ENCODE peak calls at places on chromosome 22, in seven cellular contexts. M is cardiac fibroblast, S is GM12865, N is progenitor cell of endocrine pancreas, H is bronchial epithelial cell, Q is thyroid gland, Z is kidney epithelial cell. G is an unnamed sample.
A peak's percentile ranks its signal among the peaks of the same experiment; 100 is the strongest.

GRCh38 chr22:42356547-42356946 is 75.7 kb downstream of the NFAM1 start:
- DNase-seq in H (no peak), Z (no peak), Q (no peak), M (no peak), N (no peak), S (peak; percentile 56), G (no peak)

GRCh38 chr22:38754247-38755154 is 1.3 kb downstream of the SUN2 start:
- DNase-seq in N (no peak), S (peak; percentile 65), Q (peak; percentile 77), M (peak; percentile 56), H (peak; percentile 73), Z (no peak), G (peak; percentile 18)

GRCh38 chr22:38454361-38455062 is 487 bp downstream of the KCNJ4 start:
- DNase-seq in N (no peak), H (no peak), M (no peak), S (peak; percentile 68), Q (peak; percentile 9), Z (no peak), G (no peak)

GRCh38 chr22:47192106-47192650 is 429.7 kb downstream of the TBC1D22A start:
- DNase-seq in Q (peak; percentile 34), M (no peak), Z (no peak), S (no peak), H (no peak), N (no peak), G (no peak)

GRCh38 chr22:36781656-36782627 is 6.0 kb upstream of the IFT27 start:
- DNase-seq in Z (peak; percentile 47), S (peak; percentile 83), M (peak; percentile 93), H (peak; percentile 68), Q (peak; percentile 77), N (peak; percentile 83), G (peak; percentile 88)

GRCh38 chr22:31230871-31231621 is 18.9 kb downstream of the LIMK2 start:
- DNase-seq in H (peak; percentile 54), S (peak; percentile 73), Q (peak; percentile 68), N (peak; percentile 21), M (peak; percentile 75), Z (no peak), G (peak; percentile 53)

GRCh38 chr22:29060251-29060650 is 1.4 kb downstream of the C22orf31 start:
- DNase-seq in M (no peak), Q (no peak), S (no peak), N (no peak), H (no peak), Z (no peak), G (no peak)

GRCh38 chr22:38448945-38449745 is 5.9 kb downstream of the KCNJ4 start:
- DNase-seq in Q (no peak), M (no peak), S (no peak), N (no peak), H (no peak), Z (no peak), G (no peak)

GRCh38 chr22:37765953-37766566 is 41.7 kb upstream of the GCAT start:
- DNase-seq in N (no peak), Z (no peak), S (no peak), Q (no peak), H (no peak), M (no peak), G (no peak)

GRCh38 chr22:40121463-40121862 is 56.3 kb upstream of the TNRC6B start:
- DNase-seq in N (no peak), M (no peak), S (no peak), Q (no peak), Z (no peak), H (no peak), G (no peak)

GRCh38 chr22:35921777-35922176 is 106.8 kb downstream of the RBFOX2 start:
- DNase-seq in N (no peak), S (peak; percentile 74), M (peak; percentile 95), H (peak; percentile 88), Z (peak; percentile 66), Q (peak; percentile 66), G (peak; percentile 88)

GRCh38 chr22:19942071-19942885 is 660 bp upstream of the TXNRD2 start:
- DNase-seq in H (no peak), Z (no peak), S (peak; percentile 51), N (no peak), Q (peak; percentile 48), M (peak; percentile 76), G (peak; percentile 66)

GRCh38 chr22:39469681-39470461 is 13.1 kb downstream of the MGAT3 start:
- DNase-seq in Q (no peak), S (no peak), Z (no peak), M (no peak), N (no peak), H (no peak), G (no peak)

DNA sequence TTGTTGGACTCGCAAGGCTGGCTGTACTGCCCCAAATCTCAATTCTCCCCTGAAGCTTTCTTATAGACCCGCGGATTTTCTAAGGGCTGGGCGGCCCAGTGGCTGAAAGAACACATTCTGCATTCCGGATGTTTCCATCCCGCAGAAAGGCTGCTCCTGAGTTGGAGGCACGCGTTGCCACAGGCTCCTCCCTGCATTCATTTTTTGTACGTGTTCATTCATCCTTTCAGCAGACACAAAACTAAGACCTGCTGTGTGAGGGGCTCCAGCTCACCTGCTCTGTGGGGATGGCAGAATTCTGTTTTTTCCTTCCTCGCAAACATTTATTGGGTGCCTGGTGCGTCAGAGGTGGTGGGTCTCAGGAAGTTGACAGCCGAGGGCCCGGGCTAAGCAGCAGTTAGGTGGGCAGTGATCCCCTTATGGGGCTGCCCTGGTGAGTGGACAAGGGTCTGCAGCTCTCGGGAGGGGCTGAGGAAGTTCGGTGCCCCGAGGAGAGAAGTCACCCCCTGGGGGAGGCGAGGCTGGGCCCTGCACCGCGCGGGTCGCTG is 23.7 kb downstream of the SHANK3 start:
- DNase-seq in M (no peak), Z (no peak), N (no peak), H (peak; percentile 28), S (no peak), Q (no peak), G (no peak)
- TF ChIP-seq CTCF in M (no peak), Z (no peak), N (no peak), H (no peak), S (no peak), Q (no peak), G (no peak)

DNA sequence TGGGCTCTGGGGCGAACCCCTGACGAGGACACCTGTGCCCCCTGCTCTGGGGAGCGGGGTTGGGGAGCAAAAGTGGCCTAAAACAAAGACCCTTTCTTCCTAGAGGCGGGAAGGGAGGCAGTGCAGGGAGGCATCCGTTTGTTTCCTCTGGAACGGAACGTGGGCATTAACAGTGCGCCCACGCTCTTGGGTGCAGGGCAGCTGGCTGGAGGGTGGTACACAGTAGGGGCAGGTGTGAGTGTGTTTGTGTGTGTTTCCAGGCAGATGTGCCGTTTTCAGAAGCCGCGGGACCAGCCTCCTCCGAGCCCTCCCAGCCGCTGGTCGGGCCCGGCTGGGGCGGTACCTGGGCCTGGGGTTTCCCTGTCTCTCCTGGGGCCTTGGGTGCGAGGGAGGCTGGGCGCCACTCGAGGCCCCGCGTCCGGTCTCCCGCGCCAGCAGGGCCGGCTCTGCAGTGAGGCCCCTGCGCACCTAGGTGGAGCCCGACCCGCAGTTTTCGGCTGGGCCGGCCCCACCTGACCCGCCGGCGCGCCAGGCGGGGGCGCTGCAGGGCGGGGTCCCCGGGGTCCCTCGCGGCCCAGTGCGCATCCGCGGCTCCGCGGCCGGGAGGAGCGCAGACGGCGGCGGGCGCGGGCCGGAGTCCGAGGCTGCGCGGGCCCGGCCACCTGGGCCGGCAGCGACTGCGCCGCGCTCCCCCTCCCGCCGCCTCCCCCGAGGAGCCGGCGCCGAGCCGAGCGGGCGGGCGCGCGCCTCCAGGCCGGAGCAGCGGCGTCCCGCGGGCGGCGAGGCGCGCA is 1252.7 kb downstream of the BRD1 start:
- DNase-seq in S (no peak), Q (no peak), Z (no peak), N (peak; percentile 84), M (peak; percentile 9), H (no peak), G (no peak)
- TF ChIP-seq CTCF in S (no peak), Q (no peak), Z (peak; percentile 20), N (peak; percentile 79), M (no peak), H (peak; percentile 3), G (no peak)

GRCh38 chr22:17267661-17268330 is 48.6 kb upstream of the ADA2 start:
- DNase-seq in S (no peak), H (peak; percentile 3), M (no peak), Z (no peak), N (no peak), Q (no peak), G (no peak)

GRCh38 chr22:17269607-17270261 is 50.5 kb upstream of the ADA2 start:
- DNase-seq in M (no peak), Q (no peak), Z (no peak), S (no peak), H (no peak), N (no peak), G (no peak)

GRCh38 chr22:17269224-17269606 is 50.0 kb upstream of the ADA2 start:
- DNase-seq in N (no peak), H (no peak), Q (no peak), M (no peak), Z (no peak), S (no peak), G (no peak)

GRCh38 chr22:17266261-17266971 is 47.2 kb upstream of the ADA2 start:
- DNase-seq in H (no peak), M (no peak), Z (no peak), N (no peak), S (no peak), Q (no peak), G (no peak)

DNA sequence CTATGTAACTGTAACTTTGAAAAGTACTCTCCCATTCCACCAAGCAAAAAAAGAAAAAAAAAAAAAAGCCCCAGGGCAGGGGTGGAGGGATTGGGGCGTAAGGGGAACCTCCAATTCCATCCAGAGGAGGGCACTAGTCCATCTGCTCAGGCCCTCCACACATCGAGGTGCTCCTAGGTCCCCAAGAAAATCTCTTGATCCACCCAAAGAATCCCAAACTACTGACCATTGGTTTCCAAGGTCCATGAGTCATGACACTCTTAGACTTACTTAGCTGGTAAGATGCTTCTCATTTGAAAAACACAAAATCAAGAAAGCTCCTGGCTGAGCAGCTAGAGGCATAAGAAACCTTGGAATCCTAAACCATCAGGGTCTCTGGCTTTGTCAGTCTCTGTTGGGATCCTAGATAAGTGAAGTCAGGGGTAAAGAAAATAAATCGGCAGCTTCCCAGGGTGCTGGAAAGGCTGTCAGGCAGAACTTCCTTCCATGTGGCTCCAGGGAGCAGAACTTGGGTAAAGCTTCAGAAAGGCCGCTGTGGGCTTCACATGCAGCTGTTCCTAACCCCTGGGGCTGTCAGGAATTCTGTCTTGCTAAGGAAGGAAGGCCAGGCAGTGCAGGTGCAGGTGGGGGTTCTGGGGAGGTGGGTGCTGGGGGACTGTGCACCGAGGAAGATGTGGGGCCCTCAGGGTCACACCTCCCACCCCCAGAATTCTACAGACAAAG is 49.4 kb upstream of the ADA2 start:
- DNase-seq in Q (no peak), N (no peak), M (no peak), Z (no peak), S (peak; percentile 48), H (no peak), G (no peak)
- TF ChIP-seq CTCF in Q (no peak), N (peak; percentile 43), M (no peak), Z (no peak), S (peak; percentile 40), H (no peak), G (no peak)

GRCh38 chr22:43515902-43516301 is 104.1 kb downstream of the MPPED1 start:
- DNase-seq in H (no peak), S (no peak), N (no peak), M (no peak), Q (no peak), Z (no peak), G (no peak)
- TF ChIP-seq CTCF in H (peak; percentile 21), S (no peak), N (no peak), M (no peak), Q (no peak), Z (no peak), G (peak; percentile 23)

G was measured in HFFc6.